ENCODE peak calls at places on chromosomes 11 and 22, in four cellular contexts. H is body of pancreas, J is right lobe of liver, Q is IMR-90. M is an unnamed sample.

GRCh38 chr11:128903248-128904041 is 12.3 kb downstream of the KCNJ5 start:
- DNase-seq in H (no peak), J (no peak), Q (peak; percentile 59), M (no peak)

GRCh38 chr22:32502346-32502745 is 27.7 kb downstream of the FBXO7 start:
- DNase-seq in H (no peak), J (no peak), Q (no peak), M (no peak)

GRCh38 chr22:37473437-37473946 is 12.7 kb downstream of the MFNG start:
- DNase-seq in H (no peak), J (no peak), Q (no peak), M (no peak)

GRCh38 chr11:10887307-10887706 is 29.5 kb upstream of the ZBED5 start:
- DNase-seq in H (no peak), J (no peak), Q (no peak), M (no peak)

GRCh38 chr11:69104212-69104855 is 51.4 kb upstream of the SMIM38 start:
- DNase-seq in H (no peak), J (peak; percentile 45), Q (no peak), M (no peak)

GRCh38 chr11:77244277-77245014 is 57.0 kb downstream of the GDPD4 start:
- DNase-seq in H (no peak), J (no peak), Q (peak; percentile 85), M (peak; percentile 83)

GRCh38 chr11:130202818-130203671 is 43.5 kb downstream of the ST14 start:
- DNase-seq in H (no peak), J (peak; percentile 17), Q (no peak), M (no peak)

GRCh38 chr11:65547446-65548125 is 10.6 kb downstream of the LTBP3 start:
- DNase-seq in H (no peak), J (no peak), Q (no peak), M (no peak)

GRCh38 chr11:72379384-72380131 is 54.8 kb downstream of the CLPB start:
- DNase-seq in H (no peak), J (no peak), Q (no peak), M (no peak)

GRCh38 chr11:65183201-65183891 is 1.6 kb downstream of the CAPN1 start:
- DNase-seq in H (peak; percentile 77), J (no peak), Q (no peak), M (no peak)

GRCh38 chr11:77821349-77821851 is 456 bp downstream of the AAMDC start:
- DNase-seq in H (peak; percentile 16), J (peak; percentile 53), Q (peak; percentile 40), M (peak; percentile 57)

GRCh38 chr11:60970369-60970774 is 1.1 kb upstream of the CD6 start:
- DNase-seq in H (peak; percentile 65), J (no peak), Q (peak; percentile 29), M (peak; percentile 36)

GRCh38 chr22:29310863-29311339 is 4.5 kb downstream of the GAS2L1 start:
- DNase-seq in H (peak; percentile 98), J (peak; percentile 93), Q (peak; percentile 96), M (peak; percentile 99)

GRCh38 chr11:13776134-13776815 is 107.8 kb downstream of the FAR1 start:
- DNase-seq in H (no peak), J (no peak), Q (no peak), M (no peak)

GRCh38 chr22:37808294-37808657 is 542 bp downstream of the GCAT start:
- DNase-seq in H (no peak), J (no peak), Q (peak; percentile 62), M (no peak)

GRCh38 chr22:26681395-26681821 is 24.0 kb downstream of the MIAT start:
- DNase-seq in H (no peak), J (no peak), Q (peak; percentile 67), M (peak; percentile 57)

GRCh38 chr22:25437414-25438160 is 126.9 kb upstream of the GRK3 start:
- DNase-seq in H (peak; percentile 31), J (no peak), Q (no peak), M (no peak)

GRCh38 chr11:48013269-48013901 is 33.0 kb downstream of the PTPRJ start:
- DNase-seq in H (peak; percentile 50), J (peak; percentile 88), Q (peak; percentile 65), M (peak; percentile 43)

DNA sequence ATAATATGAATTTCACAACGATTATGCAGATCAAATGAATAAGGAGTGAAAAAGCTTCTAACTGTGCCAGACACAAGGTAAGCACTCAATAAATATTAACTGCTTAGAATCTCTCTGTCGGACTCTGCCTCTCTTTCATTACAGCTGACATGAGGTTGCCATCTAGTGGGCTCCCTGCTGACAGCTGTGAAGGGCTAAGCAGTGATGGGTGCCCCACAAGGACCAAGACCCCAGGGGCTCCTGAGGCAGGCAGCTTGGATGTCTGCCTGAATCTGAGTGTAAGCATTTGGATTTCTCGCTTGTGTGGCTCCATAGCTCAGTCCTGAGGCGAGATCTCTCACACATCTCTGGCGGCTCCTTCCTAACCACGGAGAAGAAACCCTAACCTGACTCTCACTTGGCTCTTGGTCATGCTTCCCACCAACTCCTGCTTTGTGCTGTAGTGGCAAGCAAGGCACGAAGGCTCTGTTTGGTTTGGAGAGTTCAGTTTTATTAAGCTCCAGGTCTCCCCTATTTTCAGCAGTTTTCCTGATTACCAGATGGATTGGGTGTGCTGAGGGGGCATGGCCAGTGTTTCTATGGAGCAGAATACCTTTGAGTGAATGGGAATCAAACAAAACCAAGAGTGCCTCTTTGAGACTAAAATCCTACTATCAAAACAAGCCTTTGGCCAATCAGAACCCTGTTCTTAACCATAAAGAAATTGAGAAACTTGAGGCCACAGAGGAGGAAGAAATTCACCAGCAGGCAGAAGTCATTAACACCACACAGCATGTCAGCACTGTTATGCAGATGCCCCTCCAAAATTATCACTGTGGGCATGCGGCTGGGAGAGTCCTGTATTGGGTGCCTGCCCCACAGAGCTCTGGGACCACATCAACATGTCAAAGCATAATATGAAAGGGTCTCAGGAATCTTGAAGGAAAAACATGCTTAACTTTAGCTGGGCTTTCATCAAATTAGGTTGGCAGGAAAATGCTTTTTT is 152.8 kb upstream of the NTM start:
- DNase-seq in H (no peak), J (no peak), Q (peak; percentile 21), M (no peak)
- TF ChIP-seq CTCF in H (no peak), J (no peak), Q (peak; percentile 61), M (no peak)

GRCh38 chr22:19331474-19331873 is 40.0 kb upstream of the CLTCL1 start:
- DNase-seq in H (no peak), J (no peak), Q (no peak), M (no peak)

GRCh38 chr22:19325296-19325950 is 33.9 kb upstream of the CLTCL1 start:
- DNase-seq in H (no peak), J (no peak), Q (peak; percentile 55), M (no peak)

GRCh38 chr22:19330865-19331418 is 39.4 kb upstream of the CLTCL1 start:
- DNase-seq in H (no peak), J (no peak), Q (no peak), M (no peak)

GRCh38 chr22:19331975-19332374 is 40.5 kb upstream of the CLTCL1 start:
- DNase-seq in H (no peak), J (no peak), Q (no peak), M (no peak)

DNA sequence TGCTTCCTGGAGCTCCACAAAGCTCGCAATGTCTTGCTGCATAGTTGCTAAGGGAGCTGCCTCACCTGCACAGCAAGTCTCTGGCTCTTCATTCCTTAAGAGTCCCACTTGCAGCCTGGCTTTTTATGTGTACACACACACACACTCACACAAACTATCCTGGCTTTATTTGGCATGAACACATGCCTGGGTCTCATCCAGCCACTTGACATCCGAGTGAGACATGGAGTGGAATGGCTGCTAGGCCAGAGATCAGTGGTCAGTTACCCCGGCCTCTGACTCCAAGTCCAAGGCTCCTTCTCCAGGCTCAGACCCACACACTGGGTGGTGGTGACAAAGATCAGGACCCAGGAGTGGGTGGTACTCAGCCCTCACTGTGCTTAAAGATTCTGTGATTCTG is 37.9 kb upstream of the CLTCL1 start:
- DNase-seq in H (no peak), J (no peak), Q (no peak), M (no peak)
- TF ChIP-seq POLR2A in H (no peak), J (no peak), Q (no peak), M (no peak)

GRCh38 chr22:24331468-24332440 is 61.1 kb downstream of the SPECC1L start:
- DNase-seq in H (no peak), J (no peak), Q (peak; percentile 44), M (no peak)
- TF ChIP-seq CTCF in H (no peak), J (no peak), Q (no peak), M (no peak)

GRCh38 chr11:12509371-12509770 is 132.0 kb downstream of the PARVA start:
- DNase-seq in H (no peak), J (no peak), Q (no peak), M (no peak)
- TF ChIP-seq POLR2A in H (no peak), J (no peak), Q (no peak), M (no peak)

DNA sequence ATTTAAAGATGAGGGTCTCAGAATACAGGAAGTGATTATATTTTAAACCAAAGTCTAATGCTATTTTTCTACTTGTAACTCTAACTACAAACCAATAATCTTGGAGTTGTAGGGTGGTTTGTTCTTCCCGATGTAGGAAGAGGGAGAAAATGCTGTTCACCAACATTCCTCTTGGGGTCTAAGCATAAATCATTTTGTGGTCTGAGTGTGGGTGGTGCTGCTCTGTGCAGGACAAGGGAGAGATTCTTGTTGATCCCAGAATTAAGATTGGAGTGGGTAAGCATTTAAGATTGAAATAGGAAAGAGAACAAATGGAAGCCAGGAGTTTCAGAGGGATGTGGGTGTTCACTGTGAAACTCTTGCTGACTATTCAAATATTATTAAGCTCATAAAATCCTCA is 38.6 kb upstream of the MMP13 start:
- DNase-seq in H (no peak), J (no peak), Q (peak; percentile 18), M (no peak)
- TF ChIP-seq CTCF in H (no peak), J (no peak), Q (no peak), M (no peak)

DNA sequence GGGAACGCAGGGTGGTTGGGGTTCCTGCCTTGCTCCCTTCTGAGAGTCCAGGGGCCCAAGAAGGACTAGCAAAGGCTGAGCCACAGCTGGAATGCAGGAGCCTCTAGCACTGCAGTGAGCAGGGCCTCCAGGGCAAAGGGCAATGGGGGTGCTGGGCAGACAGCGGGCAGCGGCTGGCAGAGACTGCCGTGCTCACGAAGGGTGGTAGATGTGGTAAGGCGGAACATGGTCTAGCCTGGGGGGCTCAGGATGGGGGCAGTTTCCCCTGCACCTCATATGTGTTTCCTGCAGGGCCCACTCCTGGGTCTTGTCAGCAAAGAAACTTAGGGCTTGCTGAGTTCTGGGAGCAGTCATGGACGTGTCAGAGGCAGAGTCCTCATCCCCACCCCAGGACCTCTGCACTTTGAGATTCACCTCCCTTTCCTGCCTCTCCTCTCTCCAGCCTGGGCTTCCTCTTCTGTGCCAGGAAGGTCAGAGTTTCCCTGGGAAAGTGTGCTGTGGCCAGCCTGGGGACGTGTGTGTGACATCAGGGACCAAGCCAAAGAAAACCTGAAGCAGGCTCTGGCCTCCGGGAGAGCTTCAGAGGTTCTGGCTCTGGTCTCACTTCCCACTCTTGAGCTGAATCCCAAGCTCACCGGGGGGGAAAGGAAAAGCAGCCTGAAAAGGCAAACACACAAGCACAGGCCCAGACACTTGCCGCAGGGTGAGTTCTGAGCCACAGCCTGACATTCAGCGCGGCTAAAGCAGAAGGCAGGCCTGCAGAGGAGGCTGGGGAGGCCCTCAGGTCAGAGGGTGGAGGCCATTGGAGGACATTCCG is 4.4 kb downstream of the MOGAT2 start:
- DNase-seq in H (no peak), J (peak; percentile 84), Q (no peak), M (no peak)
- TF ChIP-seq POLR2A in H (no peak), J (peak; percentile 24), Q (no peak), M (no peak)

GRCh38 chr22:31241200-31241599 is 29.1 kb downstream of the LIMK2 start:
- DNase-seq in H (no peak), J (no peak), Q (peak; percentile 26), M (peak; percentile 62)
- TF ChIP-seq CTCF in H (no peak), J (no peak), Q (no peak), M (no peak)